ENCODE peak calls at places on chromosomes 13 and 19, in nine cellular contexts. X is Peyer's patch, L is BE2C, K is cardiac muscle cell, N is breast epithelium, A is left ventricle myocardium inferior, C is psoas muscle, T is fibroblast of lung, P is tibial artery. B is an unnamed sample.

GRCh38 chr13:41643502-41643901 is 186.2 kb downstream of the RGCC start:
- DNase-seq in K (no peak), X (no peak), L (no peak), T (no peak), A (no peak), P (no peak), N (no peak), C (no peak), B (no peak)

GRCh38 chr13:113325779-113326178 is 28.7 kb downstream of the LAMP1 start:
- DNase-seq in N (no peak), L (no peak), X (no peak), P (no peak), K (no peak), T (no peak), C (no peak), A (no peak), B (no peak)

GRCh38 chr13:107665926-107666458 is 549.3 kb downstream of the LIG4 start:
- DNase-seq in X (no peak), K (no peak), A (no peak), T (peak; percentile 11), N (no peak), P (no peak), L (no peak), C (no peak), B (no peak)

GRCh38 chr13:44719857-44720671 is 143.9 kb upstream of the TSC22D1 start:
- DNase-seq in T (peak; percentile 99), N (peak; percentile 25), K (no peak), P (peak; percentile 35), C (no peak), L (no peak), X (no peak), A (no peak), B (no peak)

GRCh38 chr19:35545001-35545854 is at the start of gene TMEM147:
- DNase-seq in P (peak; percentile 92), A (peak; percentile 94), L (peak; percentile 94), C (peak; percentile 97), N (peak; percentile 87), T (peak; percentile 84), X (peak; percentile 96), K (peak; percentile 97), B (peak; percentile 91)

GRCh38 chr13:43339843-43340550 is 316.6 kb downstream of the DNAJC15 start:
- DNase-seq in T (no peak), X (no peak), K (no peak), N (no peak), P (no peak), C (no peak), A (no peak), L (no peak), B (no peak)

GRCh38 chr13:55573565-55573964 is 1567.2 kb upstream of the PRR20A start:
- DNase-seq in P (no peak), X (no peak), L (no peak), N (no peak), T (no peak), K (no peak), A (no peak), C (no peak), B (no peak)

GRCh38 chr13:51033431-51034185 is 77.5 kb downstream of the C13orf42 start:
- DNase-seq in P (no peak), L (no peak), T (no peak), A (no peak), N (no peak), X (no peak), K (no peak), C (no peak), B (no peak)

GRCh38 chr19:2323707-2324106 is 4.7 kb downstream of the LSM7 start:
- DNase-seq in N (no peak), L (no peak), X (no peak), T (no peak), P (no peak), C (no peak), A (no peak), K (no peak), B (no peak)

GRCh38 chr13:61255035-61255796 is 160.4 kb downstream of the PCDH20 start:
- DNase-seq in C (no peak), P (no peak), A (no peak), L (peak; percentile 43), T (peak; percentile 11), N (no peak), X (no peak), K (peak; percentile 30), B (no peak)

GRCh38 chr19:55901369-55902079 is 30.6 kb downstream of the NLRP13 start:
- DNase-seq in P (no peak), N (no peak), L (no peak), X (no peak), A (no peak), C (no peak), T (no peak), K (no peak), B (no peak)

GRCh38 chr13:83423361-83423760 is 458.9 kb downstream of the SLITRK1 start:
- DNase-seq in C (no peak), X (no peak), T (no peak), N (no peak), P (no peak), L (no peak), A (no peak), K (no peak), B (no peak)

GRCh38 chr13:75437582-75438318 is 44.2 kb downstream of the TBC1D4 start:
- DNase-seq in K (peak; percentile 71), L (no peak), X (no peak), T (peak; percentile 57), P (no peak), C (no peak), A (no peak), N (no peak), B (no peak)

DNA sequence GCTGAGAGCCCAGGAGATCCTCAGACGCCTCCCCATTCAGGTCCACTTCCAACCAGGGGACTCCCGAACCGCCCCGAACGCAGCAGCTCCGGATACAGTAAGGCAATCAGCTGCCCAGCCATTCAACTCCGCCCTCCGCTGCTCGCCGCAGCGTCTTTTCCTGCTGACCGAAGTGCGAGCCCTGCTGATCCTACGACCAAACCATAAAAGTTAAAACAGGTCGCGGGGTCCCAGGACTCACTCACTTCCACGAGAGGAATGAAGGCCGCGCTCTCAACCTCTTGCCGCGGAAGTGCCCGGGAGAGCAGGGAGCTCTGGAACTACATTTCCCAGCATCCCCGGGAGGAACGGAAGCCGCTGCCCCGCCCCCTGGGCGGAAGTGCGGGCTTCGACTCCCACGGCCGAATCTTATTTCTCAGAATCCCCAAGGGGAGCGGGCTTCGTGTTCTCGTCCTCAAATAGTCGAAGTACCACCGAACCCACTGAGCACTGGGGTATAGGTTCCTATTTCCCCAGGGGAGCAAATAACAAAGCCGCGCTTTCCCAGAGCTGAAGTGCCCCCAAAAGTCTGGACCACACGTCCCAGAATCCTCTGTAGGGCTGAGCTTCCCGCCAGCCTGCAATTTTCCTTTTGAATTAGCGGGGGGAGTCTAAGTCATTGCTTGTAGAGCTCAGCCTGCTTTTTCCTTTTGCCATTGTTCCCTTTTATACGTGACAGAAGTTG is at the start of gene ZNF45:
- DNase-seq in N (peak; percentile 80), T (peak; percentile 89), A (peak; percentile 87), L (peak; percentile 90), X (peak; percentile 95), C (peak; percentile 88), P (peak; percentile 85), K (peak; percentile 94), B (peak; percentile 89)
- TF ChIP-seq CTCF in N (no peak), T (no peak), A (no peak), L (no peak), X (no peak), C (no peak), P (no peak), K (no peak), B (no peak)

GRCh38 chr19:16898306-16899015 is 9.7 kb downstream of the F2RL3 start:
- DNase-seq in C (no peak), T (no peak), K (no peak), N (no peak), P (no peak), A (no peak), X (no peak), L (no peak), B (no peak)

GRCh38 chr19:16897572-16898056 is 8.8 kb downstream of the F2RL3 start:
- DNase-seq in L (no peak), C (no peak), A (no peak), N (no peak), T (peak; percentile 27), X (peak; percentile 68), K (no peak), P (no peak), B (no peak)

GRCh38 chr19:16895467-16896097 is 6.8 kb downstream of the F2RL3 start:
- DNase-seq in T (no peak), P (no peak), C (no peak), X (no peak), L (no peak), K (peak; percentile 38), N (no peak), A (no peak), B (no peak)

GRCh38 chr19:16896913-16897571 is 8.2 kb downstream of the F2RL3 start:
- DNase-seq in P (peak; percentile 96), X (peak; percentile 94), K (peak; percentile 97), L (peak; percentile 96), C (peak; percentile 92), A (peak; percentile 94), N (peak; percentile 95), T (peak; percentile 91), B (peak; percentile 89)

DNA sequence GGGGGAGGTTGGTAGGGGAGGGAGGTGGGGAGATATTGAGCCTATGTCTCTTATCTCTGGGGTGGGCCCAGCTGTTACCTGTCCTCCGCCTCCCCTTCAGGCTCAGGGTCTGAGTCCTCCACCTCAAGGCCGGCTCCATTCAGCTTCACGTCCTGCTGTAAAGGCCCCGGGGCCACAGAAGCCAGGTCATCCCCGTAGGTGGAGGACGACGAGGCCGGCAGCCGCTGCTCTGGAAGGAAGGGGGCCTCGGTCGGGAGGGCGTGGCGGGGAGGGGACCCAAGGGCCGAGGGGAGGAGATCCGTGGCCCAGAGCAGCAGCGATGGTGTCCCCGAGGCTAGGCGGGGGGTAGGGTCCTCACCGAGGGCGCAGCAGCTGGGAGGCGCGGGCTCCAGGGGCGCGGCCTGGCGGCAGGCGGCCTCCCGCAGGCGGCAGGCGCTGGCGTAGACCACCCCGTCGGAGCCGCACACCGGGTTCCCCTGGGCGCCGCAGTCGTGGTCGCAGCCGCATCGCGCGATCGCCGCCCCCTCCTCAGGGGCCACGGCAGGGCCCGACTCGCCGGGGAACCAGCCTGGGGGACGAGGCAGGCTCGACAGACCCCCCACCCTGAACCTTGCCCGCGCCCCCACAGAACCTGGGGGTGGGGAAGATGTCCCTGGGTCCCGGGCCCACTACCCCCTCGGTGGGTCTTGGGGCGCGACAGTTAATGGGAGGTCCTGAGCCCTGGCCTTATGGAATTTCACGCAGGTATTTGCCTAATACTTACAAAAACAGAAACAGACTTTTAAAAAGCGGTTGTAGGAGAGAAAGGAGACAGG is 7.5 kb downstream of the F2RL3 start:
- DNase-seq in K (peak; percentile 57), L (no peak), A (no peak), T (no peak), P (no peak), N (no peak), X (no peak), C (no peak), B (no peak)
- H3K4me3 ChIP-seq in K (peak overlapping the region; percentile 97), L (peak overlapping the region; percentile 39), A (peak overlapping the region; percentile 71), T (peak overlapping the region; percentile 47), P (peak overlapping the region; percentile 58), N (peak overlapping the region; percentile 48), X (peak overlapping the region; percentile 56), C (peak overlapping the region; percentile 64), B (peak overlapping the region; percentile 52)

GRCh38 chr19:19027228-19027627 is 6.1 kb downstream of the SUGP2 start:
- DNase-seq in L (no peak), A (no peak), X (no peak), N (no peak), P (no peak), C (no peak), K (no peak), T (no peak), B (no peak)
- H3K36me3 ChIP-seq in L (peaks cover 85% of the 10 kb centered on the region), A (peaks cover 84% of the 10 kb centered on the region), X (peaks cover 82% of the 10 kb centered on the region), N (no peaks in the 10 kb centered on the region), P (peaks cover 74% of the 10 kb centered on the region), C (peaks cover 85% of the 10 kb centered on the region), K (peaks cover 51% of the 10 kb centered on the region), T (peaks cover 23% of the 10 kb centered on the region), B (peaks cover 29% of the 10 kb centered on the region)

GRCh38 chr19:376111-376470 is 31.5 kb upstream of the MIER2 start:
- DNase-seq in A (no peak), L (no peak), K (no peak), X (no peak), C (no peak), T (no peak), P (no peak), N (no peak), B (no peak)
- TF ChIP-seq CTCF in A (no peak), L (no peak), K (no peak), X (no peak), C (no peak), T (no peak), P (no peak), N (no peak), B (no peak)

B was measured in GM06990.